ENCODE peak calls at places on chromosomes 2 and 18, in five cellular contexts. Q is AG04449, H is astrocyte, E is progenitor cell of endocrine pancreas, U is mucosa of descending colon. Z is an unnamed sample.
A peak's percentile ranks its signal among the peaks of the same experiment; 100 is the strongest.

GRCh38 chr2:39359453-39360038 is 77.5 kb downstream of the MAP4K3 start:
- DNase-seq in Q (no peak), H (no peak), E (no peak), U (no peak), Z (no peak)

GRCh38 chr2:95342556-95343320 is 45.6 kb downstream of the KCNIP3 start:
- DNase-seq in Q (no peak), H (no peak), E (no peak), U (no peak), Z (no peak)

GRCh38 chr2:105734762-105735538 is 9.8 kb upstream of the NCK2 start:
- DNase-seq in Q (peak; percentile 24), H (peak; percentile 92), E (no peak), U (no peak), Z (no peak)

GRCh38 chr18:77116201-77117080 is 16.1 kb downstream of the MBP start:
- DNase-seq in Q (no peak), H (no peak), E (no peak), U (no peak), Z (no peak)

GRCh38 chr2:214782671-214783070 is 26.8 kb downstream of the BARD1 start:
- DNase-seq in Q (no peak), H (no peak), E (no peak), U (no peak), Z (no peak)

GRCh38 chr2:147273628-147274027 is 571.2 kb upstream of the ACVR2A start:
- DNase-seq in Q (no peak), H (no peak), E (no peak), U (no peak), Z (no peak)

GRCh38 chr2:227860116-227860724 is 11.2 kb upstream of the DAW1 start:
- DNase-seq in Q (no peak), H (no peak), E (no peak), U (no peak), Z (no peak)

GRCh38 chr18:48797841-48798255 is 152.9 kb downstream of the SMAD7 start:
- DNase-seq in Q (no peak), H (no peak), E (no peak), U (no peak), Z (peak; percentile 0)

GRCh38 chr2:27887122-27887521 is 3.1 kb downstream of the RBKS start:
- DNase-seq in Q (no peak), H (no peak), E (no peak), U (no peak), Z (no peak)

GRCh38 chr2:30084915-30085314 is 61.9 kb upstream of the YPEL5 start:
- DNase-seq in Q (no peak), H (no peak), E (no peak), U (no peak), Z (no peak)

GRCh38 chr2:190948671-190949070 is 65.3 kb downstream of the STAT1 start:
- DNase-seq in Q (no peak), H (peak; percentile 86), E (no peak), U (no peak), Z (no peak)

GRCh38 chr2:24617431-24617830 is 126.4 kb downstream of the NCOA1 start:
- DNase-seq in Q (no peak), H (peak; percentile 16), E (no peak), U (no peak), Z (no peak)

GRCh38 chr2:56889738-56890137 is 705.9 kb downstream of the CCDC85A start:
- DNase-seq in Q (no peak), H (no peak), E (no peak), U (no peak), Z (no peak)

GRCh38 chr18:11042247-11042646 is 107.1 kb downstream of the PIEZO2 start:
- DNase-seq in Q (no peak), H (peak; percentile 64), E (no peak), U (no peak), Z (no peak)

GRCh38 chr18:78506031-78506461 is 473.6 kb upstream of the SALL3 start:
- DNase-seq in Q (no peak), H (no peak), E (peak; percentile 25), U (no peak), Z (peak; percentile 65)

GRCh38 chr2:86052265-86052664 is 53.4 kb downstream of the POLR1A start:
- DNase-seq in Q (no peak), H (no peak), E (no peak), U (no peak), Z (no peak)

GRCh38 chr2:231708050-231708772 is at the start of gene PTMA:
- DNase-seq in Q (peak; percentile 96), H (peak; percentile 99), E (peak; percentile 99), U (peak; percentile 99), Z (peak; percentile 98)

GRCh38 chr2:71512386-71512785 is 59.0 kb downstream of the DYSF start:
- DNase-seq in Q (no peak), H (no peak), E (no peak), U (no peak), Z (no peak)

GRCh38 chr2:75528221-75528977 is 32.3 kb downstream of the EVA1A start:
- DNase-seq in Q (no peak), H (no peak), E (no peak), U (no peak), Z (no peak)

GRCh38 chr2:62074233-62074632 is 121.7 kb upstream of the B3GNT2 start:
- DNase-seq in Q (no peak), H (no peak), E (no peak), U (no peak), Z (no peak)

GRCh38 chr2:46296216-46296839 is 879 bp upstream of the EPAS1 start:
- DNase-seq in Q (no peak), H (no peak), E (no peak), U (peak; percentile 61), Z (no peak)

GRCh38 chr2:231890896-231891513 is 35.2 kb downstream of the NPPC start:
- DNase-seq in Q (no peak), H (no peak), E (no peak), U (no peak), Z (no peak)

GRCh38 chr2:36322108-36322507 is 33.5 kb upstream of the CRIM1 start:
- DNase-seq in Q (no peak), H (peak; percentile 52), E (no peak), U (peak; percentile 21), Z (no peak)

GRCh38 chr2:36318547-36318946 is 37.0 kb upstream of the CRIM1 start:
- DNase-seq in Q (no peak), H (no peak), E (no peak), U (peak; percentile 4), Z (no peak)
- TF ChIP-seq CTCF in Q (no peak), H (no peak), E (no peak), U (no peak), Z (no peak)

GRCh38 chr2:26316041-26316440 is 29.9 kb upstream of the SELENOI start:
- DNase-seq in Q (no peak), H (no peak), E (no peak), U (no peak), Z (no peak)

GRCh38 chr2:26316845-26317244 is 29.1 kb upstream of the SELENOI start:
- DNase-seq in Q (no peak), H (no peak), E (no peak), U (no peak), Z (no peak)

GRCh38 chr2:26313446-26313845 is 32.5 kb upstream of the SELENOI start:
- DNase-seq in Q (no peak), H (no peak), E (no peak), U (no peak), Z (no peak)

GRCh38 chr2:26312471-26312870 is 33.5 kb upstream of the SELENOI start:
- DNase-seq in Q (no peak), H (no peak), E (no peak), U (no peak), Z (no peak)

DNA sequence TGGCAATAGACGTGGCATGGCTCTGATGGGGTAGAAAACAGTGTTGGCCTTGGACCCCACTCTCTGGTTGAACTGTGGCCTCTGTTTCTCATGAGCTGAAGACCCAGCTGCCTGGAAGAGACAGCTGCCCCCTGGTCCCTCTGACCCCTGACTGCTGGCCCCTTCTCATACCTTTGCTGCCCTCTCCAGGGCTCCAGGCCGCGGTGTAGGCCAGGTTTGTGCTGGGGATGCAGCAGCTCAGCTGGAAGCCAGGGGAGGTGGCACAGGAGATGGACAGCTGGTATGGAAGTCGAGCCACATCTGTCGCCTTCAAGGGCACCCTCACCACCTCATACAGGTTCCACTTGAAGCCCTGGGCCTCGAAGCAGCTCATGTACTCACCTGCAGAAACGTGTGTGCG is 31.7 kb upstream of the SELENOI start:
- DNase-seq in Q (no peak), H (no peak), E (no peak), U (no peak), Z (peak; percentile 45)
- TF ChIP-seq CTCF in Q (no peak), H (no peak), E (peak; percentile 41), U (no peak), Z (peak; percentile 10)

GRCh38 chr2:17918789-17919188 is 40.3 kb downstream of the KCNS3 start:
- DNase-seq in Q (no peak), H (no peak), E (no peak), U (no peak), Z (no peak)
- TF ChIP-seq CTCF in Q (no peak), H (no peak), E (peak; percentile 20), U (no peak), Z (no peak)

DNA sequence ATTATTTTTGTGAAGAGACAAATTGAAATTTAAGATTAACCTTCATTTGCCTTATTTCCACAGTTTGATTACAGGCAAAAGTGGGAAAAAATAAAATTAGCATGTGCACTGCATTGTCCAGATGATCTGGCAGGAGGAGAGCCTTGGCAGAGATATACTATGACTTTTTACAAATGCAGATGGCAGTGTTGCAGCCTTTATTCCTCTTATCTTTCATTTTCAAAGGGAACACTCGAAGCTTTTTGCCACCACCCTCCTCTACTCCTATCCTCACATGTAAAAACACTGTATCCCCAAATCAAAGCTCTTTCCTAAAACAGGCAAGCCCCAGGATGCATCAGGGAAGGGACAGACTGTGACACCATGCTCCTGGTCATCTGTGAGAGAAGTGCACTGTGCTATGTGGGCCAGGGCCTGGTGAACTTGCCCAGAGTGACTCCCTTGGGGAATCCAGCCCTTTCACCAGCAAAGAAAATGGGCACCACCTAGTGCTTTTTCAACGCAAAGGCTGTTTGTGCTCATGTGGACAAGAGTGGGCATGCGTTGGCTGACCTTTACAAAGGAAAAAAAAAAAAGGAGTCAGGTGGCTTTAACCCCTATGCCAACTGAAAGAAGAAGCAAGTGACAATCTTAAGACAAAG is 74.7 kb upstream of the ETAA1 start:
- DNase-seq in Q (no peak), H (peak; percentile 44), E (peak; percentile 12), U (peak; percentile 10), Z (peak; percentile 39)
- TF ChIP-seq CTCF in Q (peak; percentile 20), H (peak; percentile 46), E (peak; percentile 58), U (no peak), Z (peak; percentile 38)

GRCh38 chr18:8117008-8117376 is 492.2 kb upstream of the RAB12 start:
- DNase-seq in Q (no peak), H (no peak), E (no peak), U (no peak), Z (no peak)

GRCh38 chr18:8116346-8117007 is 492.8 kb upstream of the RAB12 start:
- DNase-seq in Q (no peak), H (peak; percentile 68), E (no peak), U (no peak), Z (no peak)

GRCh38 chr18:8114480-8114879 is 494.8 kb upstream of the RAB12 start:
- DNase-seq in Q (no peak), H (no peak), E (no peak), U (no peak), Z (no peak)
- TF ChIP-seq CTCF in Q (no peak), H (no peak), E (no peak), U (no peak), Z (no peak)

GRCh38 chr2:205539603-205540002 is 142.7 kb upstream of the NRP2 start:
- DNase-seq in Q (no peak), H (no peak), E (no peak), U (no peak), Z (no peak)
- TF ChIP-seq CTCF in Q (no peak), H (no peak), E (peak; percentile 17), U (no peak), Z (no peak)

GRCh38 chr2:15159751-15160177 is 401.4 kb downstream of the NBAS start:
- DNase-seq in Q (no peak), H (peak; percentile 57), E (no peak), U (peak; percentile 58), Z (no peak)
- TF ChIP-seq CTCF in Q (peak; percentile 58), H (peak; percentile 52), E (peak; percentile 47), U (no peak), Z (peak; percentile 31)

Z was measured in nephron progenitor cell.